ENCODE peak calls at places on chromosomes 3 and 15, in nine cellular contexts. N, D, O, J, S, E, Q, Y and W are unnamed samples.

GRCh38 chr3:55235416-55235815 is 251.7 kb downstream of the WNT5A start:
- DNase-seq in N (no peak), D (no peak), O (no peak), J (no peak), S (no peak), E (no peak), Q (no peak), Y (no peak), W (no peak)

GRCh38 chr3:124887177-124887995 is at the start of gene ITGB5:
- DNase-seq in N (peak; percentile 89), D (peak; percentile 90), O (peak; percentile 85), J (peak; percentile 89), S (peak; percentile 86), E (peak; percentile 11), Q (peak; percentile 68), Y (peak; percentile 29), W (peak; percentile 90)

GRCh38 chr15:56821721-56822425 is 88.6 kb upstream of the ZNF280D start:
- DNase-seq in N (peak; percentile 79), D (peak; percentile 71), O (peak; percentile 50), J (peak; percentile 83), S (peak; percentile 53), E (peak; percentile 49), Q (peak; percentile 69), Y (peak; percentile 48), W (peak; percentile 36)

GRCh38 chr3:134447371-134447770 is 38.4 kb downstream of the ANAPC13 start:
- DNase-seq in N (no peak), D (no peak), O (no peak), J (peak; percentile 10), S (no peak), E (no peak), Q (no peak), Y (no peak), W (no peak)

GRCh38 chr3:27521179-27521871 is 37.1 kb upstream of the SLC4A7 start:
- DNase-seq in N (peak; percentile 92), D (no peak), O (peak; percentile 41), J (no peak), S (no peak), E (no peak), Q (no peak), Y (no peak), W (no peak)

GRCh38 chr3:127102587-127102986 is 90.3 kb upstream of the PRR23E start:
- DNase-seq in N (no peak), D (no peak), O (no peak), J (no peak), S (no peak), E (no peak), Q (no peak), Y (no peak), W (no peak)

GRCh38 chr3:132414841-132415240 is 2.5 kb upstream of the DNAJC13 start:
- DNase-seq in N (no peak), D (no peak), O (no peak), J (no peak), S (no peak), E (no peak), Q (no peak), Y (no peak), W (no peak)

GRCh38 chr3:48129921-48130320 is 58.3 kb downstream of the CDC25A start:
- DNase-seq in N (no peak), D (no peak), O (no peak), J (no peak), S (no peak), E (no peak), Q (no peak), Y (no peak), W (no peak)

GRCh38 chr3:137105277-137105977 is 147.6 kb downstream of the IL20RB start:
- DNase-seq in N (peak; percentile 78), D (no peak), O (no peak), J (peak; percentile 64), S (no peak), E (peak; percentile 30), Q (peak; percentile 70), Y (peak; percentile 52), W (peak; percentile 74)

GRCh38 chr3:99248130-99248529 is 346.6 kb upstream of the DCBLD2 start:
- DNase-seq in N (peak; percentile 26), D (no peak), O (no peak), J (no peak), S (no peak), E (no peak), Q (no peak), Y (no peak), W (no peak)

GRCh38 chr15:42681119-42681518 is 55.8 kb downstream of the CDAN1 start:
- DNase-seq in N (no peak), D (no peak), O (no peak), J (no peak), S (no peak), E (no peak), Q (no peak), Y (no peak), W (no peak)

GRCh38 chr15:34951993-34952392 is 17.5 kb downstream of the AQR start:
- DNase-seq in N (peak; percentile 68), D (no peak), O (no peak), J (no peak), S (no peak), E (no peak), Q (no peak), Y (no peak), W (no peak)

GRCh38 chr15:64912379-64912778 is 677 bp downstream of the ANKDD1A start:
- DNase-seq in N (no peak), D (no peak), O (no peak), J (peak; percentile 62), S (no peak), E (no peak), Q (no peak), Y (no peak), W (no peak)

GRCh38 chr3:172140499-172141391 is 101.4 kb downstream of the FNDC3B start:
- DNase-seq in N (peak; percentile 98), D (no peak), O (peak; percentile 36), J (no peak), S (no peak), E (no peak), Q (no peak), Y (no peak), W (no peak)

GRCh38 chr3:117512975-117513374 is 803.4 kb downstream of the TUSC7 start:
- DNase-seq in N (no peak), D (no peak), O (no peak), J (no peak), S (no peak), E (no peak), Q (no peak), Y (no peak), W (no peak)

GRCh38 chr3:119293761-119294401 is at the start of gene ARHGAP31:
- DNase-seq in N (peak; percentile 87), D (peak; percentile 75), O (peak; percentile 85), J (peak; percentile 88), S (peak; percentile 82), E (peak; percentile 80), Q (peak; percentile 94), Y (no peak), W (peak; percentile 51)

GRCh38 chr15:83581381-83581780 is 72.5 kb upstream of the ADAMTSL3 start:
- DNase-seq in N (peak; percentile 20), D (no peak), O (no peak), J (no peak), S (no peak), E (no peak), Q (no peak), Y (no peak), W (no peak)

GRCh38 chr15:84982301-84982920 is 755 bp downstream of the PDE8A start:
- DNase-seq in N (peak; percentile 44), D (peak; percentile 62), O (peak; percentile 42), J (peak; percentile 78), S (peak; percentile 65), E (peak; percentile 55), Q (no peak), Y (no peak), W (peak; percentile 69)

GRCh38 chr15:63075072-63075995 is 32.8 kb downstream of the TPM1 start:
- DNase-seq in N (no peak), D (no peak), O (no peak), J (no peak), S (no peak), E (no peak), Q (no peak), Y (no peak), W (no peak)

GRCh38 chr15:22239806-22240180 is 159.5 kb downstream of the OR4M2 start:
- DNase-seq in N (no peak), D (no peak), O (no peak), J (no peak), S (no peak), E (no peak), Q (no peak), Y (no peak), W (no peak)
- H3K9me3 ChIP-seq in N (peaks cover 6% of the 10 kb centered on the region), D (no peaks in the 10 kb centered on the region), O (peaks cover 3% of the 10 kb centered on the region), J (peaks cover 88% of the 10 kb centered on the region), S (no peaks in the 10 kb centered on the region), E (no peaks in the 10 kb centered on the region), Q (no peaks in the 10 kb centered on the region), Y (peaks cover 54% of the 10 kb centered on the region), W (peaks cover 66% of the 10 kb centered on the region)

GRCh38 chr15:71353171-71353570 is 237.9 kb downstream of the THSD4 start:
- DNase-seq in N (no peak), D (no peak), O (no peak), J (no peak), S (no peak), E (no peak), Q (no peak), Y (no peak), W (no peak)

GRCh38 chr15:71357357-71357756 is 242.1 kb downstream of the THSD4 start:
- DNase-seq in N (peak; percentile 24), D (no peak), O (peak; percentile 76), J (no peak), S (peak; percentile 50), E (no peak), Q (no peak), Y (no peak), W (peak; percentile 90)

GRCh38 chr15:71352765-71353164 is 237.5 kb downstream of the THSD4 start:
- DNase-seq in N (no peak), D (no peak), O (no peak), J (no peak), S (no peak), E (no peak), Q (no peak), Y (no peak), W (no peak)

GRCh38 chr15:71357967-71358366 is 242.7 kb downstream of the THSD4 start:
- DNase-seq in N (no peak), D (no peak), O (no peak), J (peak; percentile 28), S (no peak), E (no peak), Q (no peak), Y (no peak), W (no peak)

GRCh38 chr15:71355268-71355667 is 240.0 kb downstream of the THSD4 start:
- DNase-seq in N (no peak), D (no peak), O (no peak), J (no peak), S (no peak), E (no peak), Q (no peak), Y (no peak), W (no peak)
- H3K27me3 ChIP-seq in N (no peaks in the 10 kb centered on the region), D (no peaks in the 10 kb centered on the region), O (no peaks in the 10 kb centered on the region), J (no peaks in the 10 kb centered on the region), S (no peaks in the 10 kb centered on the region), E (no peaks in the 10 kb centered on the region), Q (no peaks in the 10 kb centered on the region), Y (no peaks in the 10 kb centered on the region), W (no peaks in the 10 kb centered on the region)

GRCh38 chr15:98824595-98824994 is 176.3 kb downstream of the IGF1R start:
- DNase-seq in N (no peak), D (no peak), O (no peak), J (peak; percentile 20), S (no peak), E (no peak), Q (no peak), Y (no peak), W (no peak)
- H3K9me3 ChIP-seq in N (peaks cover 2% of the 10 kb centered on the region), D (peaks cover 27% of the 10 kb centered on the region), O (peaks cover 14% of the 10 kb centered on the region), J (peaks cover 47% of the 10 kb centered on the region), S (peaks cover 29% of the 10 kb centered on the region), E (peaks cover 9% of the 10 kb centered on the region), Q (no peaks in the 10 kb centered on the region), Y (no peaks in the 10 kb centered on the region), W (peaks cover 3% of the 10 kb centered on the region)

GRCh38 chr3:128490650-128491070 is 2.3 kb downstream of the GATA2 start:
- DNase-seq in N (no peak), D (no peak), O (no peak), J (no peak), S (no peak), E (no peak), Q (no peak), Y (no peak), W (no peak)
- H3K27me3 ChIP-seq in N (peaks cover 93% of the 10 kb centered on the region), D (peaks cover 100% of the 10 kb centered on the region), O (peaks cover 56% of the 10 kb centered on the region), J (peaks cover 100% of the 10 kb centered on the region), S (peaks cover 94% of the 10 kb centered on the region), E (peaks cover 11% of the 10 kb centered on the region), Q (peaks cover 100% of the 10 kb centered on the region), Y (no peaks in the 10 kb centered on the region), W (no peaks in the 10 kb centered on the region)